ENCODE peak calls at places on chromosomes 13 and 19, in five cellular contexts. K is T-helper 2 cell, H is K562, D is NCI-H446, A is HS-5. E is an unnamed sample.

GRCh38 chr19:6003976-6004375 is 26.0 kb upstream of the RANBP3 start:
- DNase-seq in D (no peak), A (no peak), H (no peak), K (no peak), E (no peak)

GRCh38 chr19:11164879-11165406 is 9.4 kb upstream of the SPC24 start:
- DNase-seq in K (no peak), A (no peak), H (no peak), D (peak; percentile 26), E (no peak)

GRCh38 chr13:44191504-44192171 is 182.0 kb upstream of the SERP2 start:
- DNase-seq in A (no peak), H (peak; percentile 31), D (peak; percentile 89), K (no peak), E (no peak)

GRCh38 chr13:111639994-111640393 is 319.6 kb downstream of the TEX29 start:
- DNase-seq in K (no peak), A (no peak), D (no peak), H (no peak), E (no peak)

GRCh38 chr13:39385154-39385553 is 217.8 kb downstream of the LHFPL6 start:
- DNase-seq in D (no peak), A (no peak), K (no peak), H (no peak), E (no peak)

GRCh38 chr13:100129605-100130004 is 40.7 kb downstream of the PCCA start:
- DNase-seq in A (no peak), D (no peak), K (no peak), H (no peak), E (no peak)

GRCh38 chr13:54433511-54434206 is 1405.0 kb downstream of the OLFM4 start:
- DNase-seq in K (no peak), D (no peak), H (no peak), A (no peak), E (no peak)

GRCh38 chr13:29743229-29743786 is 107.1 kb downstream of the UBL3 start:
- DNase-seq in A (no peak), H (no peak), K (no peak), D (no peak), E (no peak)

GRCh38 chr13:48235100-48235813 is 2.3 kb downstream of the ITM2B start:
- DNase-seq in K (no peak), A (no peak), H (no peak), D (no peak), E (no peak)

GRCh38 chr19:10270180-10270615 is 722 bp upstream of the ICAM1 start:
- DNase-seq in D (no peak), A (no peak), K (peak; percentile 47), H (peak; percentile 72), E (peak; percentile 75)

GRCh38 chr13:39185326-39185725 is 147.1 kb downstream of the NHLRC3 start:
- DNase-seq in K (no peak), D (no peak), H (no peak), A (no peak), E (no peak)

GRCh38 chr13:39108746-39109145 is 70.5 kb downstream of the NHLRC3 start:
- DNase-seq in H (no peak), A (no peak), D (no peak), K (no peak), E (no peak)